ENCODE peak calls at places on chromosomes 11 and 22, in four cellular contexts. Z is lung, T is GM23338, X is PC-9. W is an unnamed sample.
A peak's percentile ranks its signal among the peaks of the same experiment; 100 is the strongest.

GRCh38 chr22:44387486-44387885 is 74.7 kb upstream of the SHISAL1 start:
- DNase-seq in Z (no peak), T (no peak), X (peak; percentile 28), W (no peak)

GRCh38 chr11:24171869-24172268 is 325.0 kb upstream of the LUZP2 start:
- DNase-seq in Z (no peak), T (no peak), X (no peak), W (no peak)

GRCh38 chr22:48738204-48738980 is 1089.3 kb downstream of the BRD1 start:
- DNase-seq in Z (no peak), T (no peak), X (no peak), W (no peak)

GRCh38 chr22:41885576-41885975 is 29.3 kb downstream of the SHISA8 start:
- DNase-seq in Z (no peak), T (no peak), X (no peak), W (no peak)

GRCh38 chr11:126432065-126432461 is 76.6 kb downstream of the ST3GAL4 start:
- DNase-seq in Z (no peak), T (no peak), X (no peak), W (no peak)

GRCh38 chr11:19539861-19540260 is 172.8 kb upstream of the NAV2 start:
- DNase-seq in Z (no peak), T (no peak), X (no peak), W (no peak)

GRCh38 chr11:3167143-3168119 is 2.3 kb upstream of the OSBPL5 start:
- DNase-seq in Z (no peak), T (no peak), X (no peak), W (peak; percentile 13)

GRCh38 chr11:2728663-2729332 is 29.0 kb upstream of the KCNQ1OT1 start:
- DNase-seq in Z (no peak), T (no peak), X (no peak), W (no peak)

GRCh38 chr11:94144233-94144632 is 15.6 kb downstream of the PANX1 start:
- DNase-seq in Z (no peak), T (no peak), X (peak; percentile 99), W (no peak)

GRCh38 chr11:69671734-69672465 is 3.3 kb downstream of the LTO1 start:
- DNase-seq in Z (no peak), T (no peak), X (no peak), W (no peak)

GRCh38 chr11:45961841-45962240 is 39.4 kb downstream of the LARGE2 start:
- DNase-seq in Z (no peak), T (no peak), X (no peak), W (no peak)

GRCh38 chr11:14232652-14233051 is 126.3 kb downstream of the RRAS2 start:
- DNase-seq in Z (no peak), T (peak; percentile 67), X (no peak), W (no peak)

GRCh38 chr11:8006349-8006977 is 19.3 kb downstream of the EIF3F start:
- DNase-seq in Z (peak; percentile 53), T (peak; percentile 92), X (peak; percentile 39), W (peak; percentile 31)

GRCh38 chr22:29269230-29269604 is 1.1 kb downstream of the EWSR1 start:
- DNase-seq in Z (no peak), T (peak; percentile 13), X (no peak), W (no peak)

GRCh38 chr11:13984616-13985474 is 22.3 kb downstream of the SPON1 start:
- DNase-seq in Z (no peak), T (no peak), X (no peak), W (no peak)

GRCh38 chr11:120023120-120023519 is 114.8 kb downstream of the TRIM29 start:
- DNase-seq in Z (no peak), T (peak; percentile 62), X (no peak), W (no peak)

GRCh38 chr22:35555351-35555915 is 14.8 kb downstream of the RASD2 start:
- DNase-seq in Z (no peak), T (no peak), X (no peak), W (no peak)

GRCh38 chr11:117479372-117479771 is 151.7 kb downstream of the CEP164 start:
- DNase-seq in Z (no peak), T (peak; percentile 46), X (no peak), W (no peak)

GRCh38 chr11:84886344-84886743 is 740.8 kb downstream of the DLG2 start:
- DNase-seq in Z (no peak), T (no peak), X (no peak), W (no peak)

GRCh38 chr11:62958547-62959071 is 26.2 kb downstream of the SLC22A6 start:
- DNase-seq in Z (no peak), T (no peak), X (no peak), W (peak; percentile 41)

GRCh38 chr11:47848636-47849155 is 546 bp upstream of the NUP160 start:
- DNase-seq in Z (no peak), T (no peak), X (no peak), W (no peak)
- TF ChIP-seq CTCF in Z (no peak), T (peak; percentile 20), X (no peak), W (no peak)

GRCh38 chr22:22721681-22722309 is 77.4 kb downstream of the GGTLC2 start:
- DNase-seq in Z (no peak), T (no peak), X (no peak), W (no peak)
- H3K27ac ChIP-seq in Z (peak overlapping the region; percentile 21), T (no peak overlapping the region), X (no peak overlapping the region), W (no peak overlapping the region)

DNA sequence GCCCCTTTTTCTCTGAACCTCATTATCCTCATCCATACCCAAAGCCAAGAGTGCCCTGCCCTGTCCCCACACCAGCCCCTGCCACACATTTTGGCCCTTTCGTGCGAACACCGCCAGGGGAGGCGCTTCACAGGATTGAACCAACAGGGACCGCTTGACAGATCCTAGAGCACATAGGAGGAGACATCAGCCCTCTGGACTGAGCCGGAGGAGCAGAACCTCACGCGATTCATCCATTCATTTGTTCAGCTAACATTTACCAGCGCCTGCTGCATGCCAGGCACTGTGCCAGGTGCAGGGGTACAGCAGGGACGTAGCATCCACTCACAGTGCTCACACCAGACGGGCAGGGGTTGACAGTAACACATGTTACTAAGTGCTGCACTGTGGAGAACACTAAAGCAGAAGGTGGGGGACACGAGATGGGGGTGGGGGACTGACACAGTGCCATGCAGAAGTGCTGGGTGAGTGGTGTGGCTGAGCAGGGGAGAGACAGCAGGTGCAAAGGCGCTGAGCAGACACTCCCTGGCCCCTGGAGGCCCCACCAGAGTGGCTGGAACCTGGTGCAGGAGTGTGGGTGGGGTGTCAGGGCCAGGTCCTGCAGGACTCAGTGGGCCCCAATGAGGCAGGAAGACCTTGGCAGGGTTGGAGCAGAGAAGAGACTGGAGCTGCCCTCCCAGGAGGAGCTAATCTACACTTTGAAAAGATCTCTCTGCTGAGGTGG is 3.3 kb downstream of the GNAZ start:
- DNase-seq in Z (no peak), T (no peak), X (no peak), W (peak; percentile 11)
- TF ChIP-seq CTCF in Z (no peak), T (no peak), X (no peak), W (no peak)

GRCh38 chr11:70804174-70804855 is 406.0 kb downstream of the CTTN start:
- DNase-seq in Z (no peak), T (no peak), X (no peak), W (no peak)
- H3K27ac ChIP-seq in Z (no peak overlapping the region), T (no peak overlapping the region), X (no peak overlapping the region), W (no peak overlapping the region)

DNA sequence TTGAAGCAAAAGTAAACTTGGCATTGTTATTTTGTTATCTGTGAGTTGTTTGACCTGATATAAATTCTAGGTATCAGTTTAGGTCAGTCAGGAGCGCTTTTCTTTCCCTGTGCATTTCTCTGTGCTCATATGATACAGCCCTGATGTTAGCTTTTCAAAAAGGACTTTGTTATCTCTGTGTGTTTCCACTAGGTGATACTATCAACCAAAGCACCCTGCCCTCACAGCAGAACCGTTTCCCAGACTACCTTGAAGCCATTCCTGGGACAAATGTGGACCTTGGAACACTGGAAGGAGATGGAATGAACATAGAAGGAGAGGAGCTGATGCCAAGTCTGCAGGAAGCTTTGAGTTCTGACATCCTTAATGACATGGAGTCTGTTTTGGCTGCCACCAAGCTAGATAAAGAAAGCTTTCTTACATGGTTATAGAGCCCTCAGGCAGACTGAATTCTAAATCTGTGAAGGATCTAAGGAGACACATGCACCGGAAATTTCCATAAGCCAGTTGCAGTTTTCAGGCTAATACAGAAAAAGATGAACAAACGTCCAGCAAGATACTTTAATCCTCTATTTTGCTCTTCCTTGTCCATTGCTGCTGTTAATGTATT is 87.7 kb upstream of the BIRC3 start:
- DNase-seq in Z (no peak), T (no peak), X (peak; percentile 32), W (no peak)
- TF ChIP-seq CTCF in Z (no peak), T (no peak), X (no peak), W (no peak)

GRCh38 chr11:28702450-28702790 is 594.2 kb downstream of the METTL15 start:
- DNase-seq in Z (no peak), T (no peak), X (no peak), W (no peak)

GRCh38 chr11:28703371-28703770 is 595.2 kb downstream of the METTL15 start:
- DNase-seq in Z (no peak), T (no peak), X (no peak), W (no peak)

GRCh38 chr11:28702871-28703270 is 594.7 kb downstream of the METTL15 start:
- DNase-seq in Z (no peak), T (no peak), X (no peak), W (no peak)

GRCh38 chr11:28701760-28702449 is 593.7 kb downstream of the METTL15 start:
- DNase-seq in Z (no peak), T (no peak), X (peak; percentile 69), W (no peak)

DNA sequence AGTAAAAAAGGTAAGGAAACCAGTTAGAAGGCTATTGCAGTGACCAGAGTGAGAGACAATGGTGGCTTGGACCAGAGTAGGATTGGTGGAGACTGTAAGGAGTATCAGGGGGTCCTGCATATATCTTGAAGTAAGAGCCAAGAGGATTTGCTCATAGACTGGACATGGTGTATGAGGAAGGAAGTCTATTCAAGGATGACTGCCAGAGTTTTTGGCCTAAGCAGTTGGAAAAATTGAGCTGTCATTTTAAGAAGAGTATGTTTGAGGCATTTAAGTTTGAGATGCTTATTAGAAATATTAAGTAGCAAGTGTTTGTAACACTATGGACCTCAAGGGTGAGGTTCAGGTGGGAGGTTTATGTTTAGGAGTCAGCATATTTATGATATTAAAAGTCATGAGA is 596.6 kb downstream of the METTL15 start:
- DNase-seq in Z (no peak), T (no peak), X (no peak), W (no peak)
- H3K27ac ChIP-seq in Z (no peak overlapping the region), T (no peak overlapping the region), X (no peak overlapping the region), W (no peak overlapping the region)

GRCh38 chr22:37127350-37127878 is 17.9 kb upstream of the TMPRSS6 start:
- DNase-seq in Z (no peak), T (no peak), X (no peak), W (no peak)
- TF ChIP-seq CTCF in Z (no peak), T (no peak), X (no peak), W (no peak)

DNA sequence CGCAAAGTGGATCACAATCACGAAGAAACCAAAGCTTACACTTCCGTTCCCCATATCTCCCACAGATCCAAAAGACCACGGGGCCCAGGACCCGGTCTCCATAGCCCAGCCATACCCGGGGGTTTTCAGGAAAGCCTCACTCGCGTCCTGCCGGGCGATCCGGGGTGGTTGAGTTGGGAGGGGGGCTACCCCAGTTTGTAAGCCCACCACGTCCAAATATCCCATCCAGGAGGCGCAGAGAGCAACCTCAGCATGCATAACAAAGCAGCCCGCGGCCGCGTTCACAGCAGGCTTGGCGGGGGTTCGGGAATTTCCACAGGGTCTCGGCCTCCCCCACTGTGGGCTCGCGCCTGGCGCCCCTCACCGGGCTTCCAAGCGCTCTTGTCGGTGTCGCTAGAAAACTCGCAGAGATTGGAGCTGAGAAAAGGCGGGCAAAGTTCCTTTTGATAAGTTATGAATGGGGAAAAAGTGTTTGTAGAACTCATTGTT is 9.5 kb downstream of the SDF2L1 start:
- DNase-seq in Z (no peak), T (no peak), X (no peak), W (no peak)
- H3K27ac ChIP-seq in Z (peak overlapping the region; percentile 8), T (peak overlapping the region; percentile 88), X (no peak overlapping the region), W (no peak overlapping the region)